ENCODE peak calls at places on chromosome X, in nine cellular contexts. V is SK-N-SH, H is HepG2, D is GM12878, B is transverse colon, C is breast epithelium, A is upper lobe of left lung, S is HCT116, Y is HL-60. T is an unnamed sample.

GRCh38 chrX:45743081-45743533 is 542.4 kb upstream of the DIPK2B start:
- DNase-seq in S (peak; percentile 76), Y (peak; percentile 22), H (peak; percentile 12), A (no peak), C (no peak), B (no peak), D (no peak), V (peak; percentile 3), T (no peak)

GRCh38 chrX:134256684-134257083 is 19.7 kb downstream of the CCDC160 start:
- DNase-seq in Y (no peak), C (no peak), D (no peak), B (no peak), H (no peak), V (no peak), S (no peak), A (no peak), T (no peak)

GRCh38 chrX:71177327-71177726 is 32.7 kb downstream of the NLGN3 start:
- DNase-seq in H (peak; percentile 14), B (no peak), C (no peak), V (no peak), A (no peak), S (no peak), Y (no peak), D (no peak), T (no peak)

GRCh38 chrX:14777484-14777883 is 95.4 kb downstream of the FANCB start:
- DNase-seq in H (no peak), A (no peak), V (no peak), C (no peak), Y (no peak), D (no peak), B (no peak), S (no peak), T (no peak)

GRCh38 chrX:3699841-3700381 is 13.5 kb downstream of the PRKX start:
- DNase-seq in C (no peak), D (peak; percentile 19), A (no peak), H (no peak), V (no peak), B (no peak), Y (peak; percentile 49), S (no peak), T (no peak)

GRCh38 chrX:81615979-81616378 is 414.1 kb downstream of the SH3BGRL start:
- DNase-seq in C (no peak), V (no peak), D (no peak), Y (no peak), H (no peak), B (no peak), A (no peak), S (no peak), T (no peak)

GRCh38 chrX:1449581-1450149 is 3.0 kb downstream of the ASMTL start:
- DNase-seq in H (no peak), V (no peak), A (no peak), S (no peak), B (no peak), D (no peak), Y (no peak), C (no peak), T (no peak)

GRCh38 chrX:134776844-134777370 is 118.6 kb upstream of the PLAC1 start:
- DNase-seq in C (no peak), Y (no peak), D (no peak), B (no peak), S (no peak), A (no peak), H (no peak), V (peak; percentile 36), T (no peak)

GRCh38 chrX:40420899-40421729 is 159.7 kb upstream of the ATP6AP2 start:
- DNase-seq in B (no peak), Y (no peak), H (peak; percentile 13), A (no peak), D (peak; percentile 63), S (no peak), C (peak; percentile 61), V (no peak), T (no peak)

GRCh38 chrX:28391528-28391927 is 195.7 kb upstream of the IL1RAPL1 start:
- DNase-seq in S (no peak), H (no peak), C (no peak), A (no peak), V (no peak), D (no peak), B (no peak), Y (no peak), T (no peak)

GRCh38 chrX:129833153-129834004 is 10.3 kb downstream of the ZDHHC9 start:
- DNase-seq in A (no peak), B (no peak), C (no peak), D (no peak), H (no peak), Y (no peak), V (no peak), S (no peak), T (no peak)

GRCh38 chrX:53071604-53072417 is 10.4 kb upstream of the TSPYL2 start:
- DNase-seq in B (peak; percentile 77), A (peak; percentile 44), V (peak; percentile 68), H (peak; percentile 57), D (peak; percentile 46), Y (peak; percentile 67), S (peak; percentile 50), C (peak; percentile 76), T (no peak)

GRCh38 chrX:13891367-13892146 is 74.7 kb upstream of the GPM6B start:
- DNase-seq in B (no peak), V (no peak), A (no peak), C (peak; percentile 57), Y (no peak), H (no peak), D (no peak), S (no peak), T (no peak)

GRCh38 chrX:15301924-15302323 is 13.5 kb downstream of the ASB11 start:
- DNase-seq in D (no peak), Y (peak; percentile 90), B (peak; percentile 35), C (no peak), S (no peak), A (no peak), H (no peak), V (no peak), T (no peak)

GRCh38 chrX:12013220-12013619 is 125.1 kb upstream of the FRMPD4 start:
- DNase-seq in C (no peak), D (no peak), B (no peak), H (no peak), S (no peak), A (no peak), V (no peak), Y (no peak), T (no peak)

GRCh38 chrX:57135287-57135686 is 1.9 kb downstream of the SPIN2A start:
- DNase-seq in H (no peak), Y (no peak), C (no peak), S (no peak), V (no peak), D (no peak), A (no peak), B (no peak), T (no peak)

GRCh38 chrX:329291-329910 is 10.8 kb upstream of the GTPBP6 start:
- DNase-seq in Y (no peak), A (peak; percentile 37), C (no peak), H (no peak), S (no peak), V (no peak), D (no peak), B (no peak), T (no peak)

GRCh38 chrX:15848576-15848975 is 6.0 kb downstream of the AP1S2 start:
- DNase-seq in H (no peak), Y (no peak), D (no peak), A (no peak), B (no peak), C (no peak), S (no peak), V (no peak), T (no peak)

DNA sequence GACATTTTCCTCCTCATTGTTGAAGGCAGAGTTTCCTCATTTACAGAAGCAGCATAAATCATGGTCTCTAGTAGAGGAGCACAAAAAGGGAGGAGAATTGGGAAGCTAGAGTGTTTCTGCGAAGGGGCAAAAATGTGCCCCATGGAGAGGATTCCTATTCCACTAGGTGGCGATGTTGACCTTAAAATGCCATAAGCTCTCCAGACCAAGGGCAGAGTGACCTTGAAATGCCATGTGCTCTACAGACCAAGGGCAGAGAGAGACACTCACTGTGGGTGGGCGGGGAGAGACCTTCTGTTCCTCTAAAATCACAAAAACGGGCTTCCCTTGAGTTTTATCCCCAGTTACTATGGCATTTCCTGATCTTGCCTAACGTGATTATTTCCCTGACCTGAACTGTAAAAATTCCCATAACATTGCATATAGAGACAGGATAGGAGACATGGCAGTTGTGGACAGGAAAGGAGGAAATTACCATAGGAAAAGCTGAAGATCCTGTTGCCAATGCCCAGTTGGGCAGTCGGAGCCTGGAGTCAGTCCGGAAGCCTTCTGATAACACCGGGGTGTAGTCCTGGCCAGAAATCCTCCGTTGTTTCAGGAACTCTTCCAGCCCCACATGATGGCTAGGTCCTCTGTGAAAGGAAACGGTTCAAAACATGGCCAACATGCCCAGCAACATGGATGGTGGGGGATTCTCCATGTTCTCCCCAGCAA is 567.7 kb downstream of the MAGEB5 start:
- DNase-seq in B (no peak), Y (peak; percentile 50), V (peak; percentile 14), H (peak; percentile 65), A (no peak), C (no peak), D (no peak), S (peak; percentile 29), T (peak; percentile 10)
- TF ChIP-seq POLR2AphosphoS5 in B (no peak), Y (no peak), V (no peak), H (no peak), A (no peak), C (no peak), D (no peak), S (no peak), T (no peak)

GRCh38 chrX:5648941-5649568 is 579.6 kb downstream of the NLGN4X start:
- DNase-seq in V (no peak), Y (no peak), A (no peak), C (no peak), B (no peak), S (no peak), D (no peak), H (no peak), T (no peak)
- TF ChIP-seq POLR2AphosphoS5 in V (no peak), Y (no peak), A (no peak), C (no peak), B (no peak), S (no peak), D (no peak), H (no peak), T (no peak)

DNA sequence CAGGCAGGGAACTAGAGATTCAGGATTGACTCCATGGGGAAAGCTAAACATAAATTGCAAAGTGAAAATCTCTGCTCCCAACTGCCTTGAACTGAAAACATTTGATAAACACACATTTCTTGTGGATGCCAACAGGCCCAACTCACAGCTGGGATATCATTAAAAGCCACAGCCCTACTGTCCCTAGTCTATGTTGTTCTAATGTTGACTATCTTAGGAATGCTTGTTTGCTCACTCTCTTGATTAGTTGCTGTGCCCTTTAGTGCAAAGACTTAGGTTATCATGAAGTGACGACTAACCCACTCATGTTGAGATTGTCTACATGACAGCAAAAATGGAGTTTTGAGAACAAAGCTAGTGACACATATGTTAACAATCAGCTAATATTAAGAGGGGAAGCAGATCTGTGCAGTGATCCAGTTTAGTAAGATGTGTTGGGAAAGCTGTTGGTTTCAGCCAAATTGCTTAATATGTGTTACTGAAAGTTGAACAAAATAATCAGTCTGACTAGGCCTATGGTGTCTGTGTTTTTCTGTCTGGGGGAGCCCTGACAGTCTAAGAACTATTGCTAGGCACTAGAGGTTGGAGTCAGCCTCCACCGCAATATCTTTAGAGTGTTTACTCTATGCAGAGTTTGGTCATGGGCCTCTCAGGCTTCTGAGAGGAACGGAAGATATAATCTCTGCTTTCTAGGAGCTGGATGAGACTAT is 125.4 kb downstream of the ATG4A start:
- DNase-seq in V (no peak), H (no peak), S (no peak), C (no peak), A (no peak), Y (no peak), D (no peak), B (no peak), T (no peak)
- TF ChIP-seq POLR2AphosphoS5 in V (no peak), H (no peak), S (no peak), C (no peak), A (no peak), Y (no peak), D (no peak), B (no peak), T (no peak)

GRCh38 chrX:120736989-120737388 is 107.1 kb upstream of the C1GALT1C1 start:
- DNase-seq in V (no peak), D (no peak), H (no peak), B (no peak), C (no peak), Y (no peak), A (no peak), S (no peak), T (no peak)
- TF ChIP-seq POLR2AphosphoS5 in V (no peak), D (no peak), H (no peak), B (no peak), C (no peak), Y (no peak), A (no peak), S (no peak), T (no peak)

T was measured in Panc1.